ENCODE peak calls at places on chromosomes 2 and 18, in ten cellular contexts. N, E, R, U, T, W, X, C, J and Q are unnamed samples.

GRCh38 chr2:37809525-37809924 is 115.6 kb upstream of the RMDN2 start:
- DNase-seq in N (peak), C (peak), W (no peak), R (peak), T (no peak), J (no peak), E (no peak), U (no peak), X (no peak), Q (no peak)

GRCh38 chr2:55311444-55311870 is 42.4 kb upstream of the MTIF2 start:
- DNase-seq in N (no peak), X (no peak), T (no peak), E (no peak), U (no peak), R (peak), W (no peak), C (peak), J (no peak), Q (no peak)

GRCh38 chr2:238948765-238949641 is 101.1 kb downstream of the TWIST2 start:
- DNase-seq in X (no peak), N (peak), T (no peak), J (no peak), R (peak), C (no peak), W (no peak), U (no peak), E (no peak), Q (no peak)

GRCh38 chr2:157292853-157293252 is 32.8 kb downstream of the ERMN start:
- DNase-seq in W (no peak), T (no peak), R (no peak), C (no peak), N (no peak), J (no peak), U (no peak), X (no peak), E (no peak), Q (no peak)

GRCh38 chr2:186848873-186849578 is at the start of gene ZSWIM2:
- DNase-seq in N (peak), R (peak), U (no peak), J (peak), C (peak), T (no peak), W (peak), E (peak), X (no peak), Q (no peak)

GRCh38 chr18:24853076-24853475 is 392.6 kb downstream of the HRH4 start:
- DNase-seq in E (no peak), C (peak), U (no peak), X (no peak), W (no peak), N (no peak), T (no peak), R (no peak), J (no peak), Q (no peak)

GRCh38 chr2:20567159-20567925 is 83.6 kb downstream of the HS1BP3 start:
- DNase-seq in X (no peak), R (no peak), C (peak), W (peak), J (no peak), E (no peak), T (no peak), N (no peak), U (no peak), Q (no peak)

GRCh38 chr2:217790681-217791392 is 212.0 kb downstream of the TNS1 start:
- DNase-seq in E (no peak), C (no peak), R (peak), X (no peak), J (no peak), W (no peak), T (no peak), U (no peak), N (peak), Q (no peak)

GRCh38 chr2:43124667-43125057 is 101.7 kb downstream of the ZFP36L2 start:
- DNase-seq in U (no peak), N (no peak), W (no peak), T (no peak), E (no peak), R (no peak), C (no peak), X (no peak), J (no peak), Q (no peak)

GRCh38 chr2:23414876-23415275 is 29.9 kb downstream of the KLHL29 start:
- DNase-seq in J (no peak), E (no peak), W (no peak), C (peak), U (no peak), X (no peak), R (peak), T (no peak), N (no peak), Q (no peak)

GRCh38 chr2:17579605-17580318 is 39.3 kb downstream of the VSNL1 start:
- DNase-seq in W (no peak), J (no peak), C (peak), N (no peak), X (no peak), U (no peak), R (no peak), T (no peak), E (no peak), Q (no peak)

GRCh38 chr2:45888167-45888566 is 236.7 kb downstream of the PRKCE start:
- DNase-seq in C (no peak), X (no peak), R (peak), J (no peak), U (no peak), W (no peak), T (no peak), N (no peak), E (no peak), Q (no peak)

GRCh38 chr2:9124231-9124651 is 82.4 kb upstream of the ASAP2 start:
- DNase-seq in W (no peak), U (no peak), T (no peak), N (no peak), R (no peak), J (no peak), X (no peak), E (no peak), C (no peak), Q (no peak)

GRCh38 chr2:25270061-25270460 is 71.7 kb downstream of the DNMT3A start:
- DNase-seq in X (no peak), E (no peak), W (no peak), R (no peak), N (no peak), C (peak), J (no peak), U (no peak), T (no peak), Q (no peak)

GRCh38 chr18:11387880-11388279 is 221.5 kb upstream of the SLC35G4 start:
- DNase-seq in N (peak), C (peak), E (peak), J (no peak), W (no peak), T (no peak), X (no peak), U (no peak), R (peak), Q (no peak)

GRCh38 chr2:20868377-20868776 is 45.5 kb upstream of the LDAH start:
- DNase-seq in C (no peak), X (no peak), U (peak), W (no peak), J (no peak), T (peak), E (no peak), R (no peak), N (no peak), Q (no peak)

GRCh38 chr18:69755041-69755440 is 192.6 kb downstream of the CD226 start:
- DNase-seq in W (no peak), X (no peak), E (no peak), N (no peak), J (no peak), U (no peak), R (no peak), T (no peak), C (no peak), Q (no peak)

GRCh38 chr2:9126540-9126939 is 80.1 kb upstream of the ASAP2 start:
- DNase-seq in J (no peak), N (no peak), X (no peak), C (no peak), T (no peak), E (no peak), R (no peak), W (no peak), U (no peak), Q (no peak)